ENCODE peak calls at places on chromosomes 6 and 20, in five cellular contexts. V, S, Q, N and R are unnamed samples.

GRCh38 chr20:5642155-5642981 is 107.8 kb upstream of the SHLD1 start:
- DNase-seq in V (no peak), S (no peak), Q (no peak), N (no peak), R (no peak)

GRCh38 chr20:53513489-53514298 is 79.9 kb downstream of the ZNF217 start:
- DNase-seq in V (no peak), S (no peak), Q (no peak), N (no peak), R (no peak)

GRCh38 chr20:23142162-23143050 is 56.3 kb upstream of the CD93 start:
- DNase-seq in V (peak), S (no peak), Q (no peak), N (no peak), R (peak)

GRCh38 chr6:33822575-33823395 is 19.0 kb upstream of the MLN start:
- DNase-seq in V (peak), S (peak), Q (peak), N (no peak), R (no peak)

GRCh38 chr20:62025832-62026563 is 39.7 kb downstream of the TAF4 start:
- DNase-seq in V (no peak), S (no peak), Q (peak), N (peak), R (no peak)

GRCh38 chr6:167802339-167802738 is 24.4 kb upstream of the AFDN start:
- DNase-seq in V (no peak), S (no peak), Q (no peak), N (no peak), R (no peak)

GRCh38 chr6:32113386-32114352 is 4.5 kb upstream of the TNXB start:
- DNase-seq in V (no peak), S (no peak), Q (peak), N (no peak), R (no peak)

GRCh38 chr6:37314117-37314802 is 39.5 kb upstream of the RNF8 start:
- DNase-seq in V (no peak), S (no peak), Q (no peak), N (no peak), R (no peak)

GRCh38 chr20:49768204-49769124 is 44.2 kb upstream of the SLC9A8 start:
- DNase-seq in V (no peak), S (peak), Q (peak), N (peak), R (no peak)

GRCh38 chr6:169216830-169217229 is 36.8 kb downstream of the THBS2 start:
- DNase-seq in V (no peak), S (no peak), Q (no peak), N (no peak), R (no peak)

GRCh38 chr20:6466065-6466810 is 301.2 kb upstream of the BMP2 start:
- DNase-seq in V (no peak), S (peak), Q (no peak), N (no peak), R (no peak)

GRCh38 chr6:89644864-89645263 is 6.3 kb upstream of the LYRM2 start:
- DNase-seq in V (no peak), S (no peak), Q (peak), N (no peak), R (no peak)

GRCh38 chr6:99458319-99458718 is 33.2 kb upstream of the PNISR start:
- DNase-seq in V (no peak), S (no peak), Q (peak), N (no peak), R (no peak)

GRCh38 chr20:58571341-58571941 is 56.2 kb upstream of the APCDD1L start:
- DNase-seq in V (no peak), S (no peak), Q (no peak), N (no peak), R (no peak)

GRCh38 chr20:5770240-5770986 is 20.2 kb downstream of the SHLD1 start:
- DNase-seq in V (no peak), S (no peak), Q (peak), N (no peak), R (no peak)

GRCh38 chr6:55841341-55841740 is 34.0 kb downstream of the BMP5 start:
- DNase-seq in V (no peak), S (no peak), Q (no peak), N (no peak), R (no peak)

GRCh38 chr20:62310757-62311121 is 7.9 kb downstream of the ADRM1 start:
- DNase-seq in V (no peak), S (no peak), Q (no peak), N (no peak), R (no peak)

GRCh38 chr6:119100115-119100514 is 21.7 kb upstream of the FAM184A start:
- DNase-seq in V (no peak), S (no peak), Q (no peak), N (no peak), R (no peak)

GRCh38 chr6:9456241-9456658 is 958.6 kb downstream of the TFAP2A start:
- DNase-seq in V (no peak), S (no peak), Q (no peak), N (no peak), R (no peak)

GRCh38 chr6:12709116-12709515 is 7.5 kb upstream of the PHACTR1 start:
- DNase-seq in V (no peak), S (no peak), Q (peak), N (no peak), R (no peak)

GRCh38 chr20:23679448-23680092 is 9.3 kb downstream of the CST4 start:
- DNase-seq in V (no peak), S (no peak), Q (no peak), N (no peak), R (no peak)

GRCh38 chr20:64005394-64005793 is 24.5 kb downstream of the PRPF6 start:
- DNase-seq in V (no peak), S (no peak), Q (no peak), N (no peak), R (no peak)

GRCh38 chr6:154232013-154232920 is 124.3 kb downstream of the IPCEF1 start:
- DNase-seq in V (no peak), S (no peak), Q (peak), N (no peak), R (no peak)

GRCh38 chr6:140777780-140778179 is 1354.9 kb upstream of the GJE1 start:
- DNase-seq in V (no peak), S (no peak), Q (no peak), N (no peak), R (no peak)

GRCh38 chr6:115945306-115945705 is 115.4 kb downstream of the FRK start:
- DNase-seq in V (no peak), S (no peak), Q (no peak), N (no peak), R (no peak)

GRCh38 chr6:144219056-144219685 is 66.0 kb upstream of the UTRN start:
- DNase-seq in V (peak), S (peak), Q (peak), N (no peak), R (no peak)

GRCh38 chr20:50283922-50284810 is 93.5 kb downstream of the CEBPB start:
- DNase-seq in V (no peak), S (peak), Q (peak), N (no peak), R (no peak)

GRCh38 chr20:4135385-4136077 is 120.2 kb upstream of the RNF24 start:
- DNase-seq in V (no peak), S (peak), Q (peak), N (no peak), R (no peak)

GRCh38 chr6:120681204-120681603 is 653.1 kb downstream of the TBC1D32 start:
- DNase-seq in V (no peak), S (no peak), Q (no peak), N (no peak), R (no peak)

GRCh38 chr6:137982418-137983189 is 115.5 kb downstream of the TNFAIP3 start:
- DNase-seq in V (no peak), S (no peak), Q (no peak), N (no peak), R (no peak)

GRCh38 chr20:58229198-58229802 is 847 bp upstream of the ANKRD60 start:
- DNase-seq in V (no peak), S (no peak), Q (no peak), N (no peak), R (no peak)

GRCh38 chr6:168895102-168895812 is 358.4 kb downstream of the THBS2 start:
- DNase-seq in V (peak), S (peak), Q (peak), N (peak), R (peak)

GRCh38 chr6:52389626-52390360 is 27.8 kb downstream of the PAQR8 start:
- DNase-seq in V (no peak), S (no peak), Q (peak), N (peak), R (peak)

GRCh38 chr6:127879685-127880084 is 21.2 kb downstream of the THEMIS start:
- DNase-seq in V (no peak), S (no peak), Q (peak), N (peak), R (no peak)

GRCh38 chr20:35610833-35611427 is 4.7 kb upstream of the SPAG4 start:
- DNase-seq in V (no peak), S (no peak), Q (no peak), N (no peak), R (no peak)